ENCODE peak calls at places on chromosomes 12 and 14, in five cellular contexts. I, V, U, E and F are unnamed samples.

GRCh38 chr12:101855364-101855884 is 22.0 kb upstream of the DRAM1 start:
- DNase-seq in E (no peak), U (no peak), V (no peak), I (no peak), F (peak)

GRCh38 chr14:74620497-74620921 is 8.5 kb upstream of the LTBP2 start:
- DNase-seq in I (no peak), U (no peak), E (no peak), V (no peak), F (no peak)

GRCh38 chr12:2113501-2113912 is 60.7 kb downstream of the CACNA1C start:
- DNase-seq in I (no peak), V (no peak), E (no peak), U (no peak), F (no peak)

GRCh38 chr14:37275963-37276362 is 78.2 kb downstream of the MIPOL1 start:
- DNase-seq in V (no peak), U (no peak), E (no peak), I (no peak), F (no peak)

GRCh38 chr14:98548071-98548686 is 723.8 kb downstream of the BCL11B start:
- DNase-seq in I (peak), U (no peak), V (no peak), E (no peak), F (no peak)

GRCh38 chr14:100583245-100583644 is 4.0 kb downstream of the BEGAIN start:
- DNase-seq in U (no peak), I (no peak), E (no peak), V (no peak), F (no peak)

GRCh38 chr12:111154180-111154579 is 214.7 kb downstream of the PHETA1 start:
- DNase-seq in E (no peak), U (no peak), V (no peak), I (no peak), F (no peak)

GRCh38 chr12:14854586-14855163 is 11.3 kb upstream of the ART4 start:
- DNase-seq in E (no peak), I (no peak), V (no peak), U (no peak), F (no peak)

GRCh38 chr12:64780531-64781373 is 21.5 kb upstream of the GNS start:
- DNase-seq in U (no peak), V (no peak), I (no peak), E (no peak), F (peak)

GRCh38 chr12:90959538-90960139 is 4.7 kb upstream of the CCER1 start:
- DNase-seq in U (no peak), V (no peak), E (no peak), I (no peak), F (peak)